ENCODE peak calls at places on chromosomes 13 and 19, in seven cellular contexts. A is NCI-H1930, I is NCI-H1436, Z is T-helper 2 cell, R is dorsolateral prefrontal cortex, E is uterus, H is ACHN. S is an unnamed sample.

GRCh38 chr19:48806518-48806817 is 4.4 kb downstream of the BCAT2 start:
- DNase-seq in A (peak), I (peak), Z (no peak), R (no peak), E (peak), H (no peak), S (no peak)

GRCh38 chr19:39645800-39646411 is 9.8 kb upstream of the LGALS16 start:
- DNase-seq in A (no peak), I (no peak), Z (no peak), R (no peak), E (no peak), H (peak), S (no peak)

GRCh38 chr19:15025237-15025636 is 24.0 kb upstream of the CASP14 start:
- DNase-seq in A (no peak), I (no peak), Z (no peak), R (no peak), E (no peak), H (peak), S (no peak)

GRCh38 chr19:535017-535835 is 3.7 kb downstream of the CDC34 start:
- DNase-seq in A (no peak), I (no peak), Z (no peak), R (no peak), E (no peak), H (no peak), S (no peak)

GRCh38 chr13:23921451-23921888 is 24.2 kb upstream of the C1QTNF9B start:
- DNase-seq in A (peak), I (peak), Z (no peak), R (no peak), E (no peak), H (peak), S (no peak)

GRCh38 chr19:12965017-12965811 is 4.2 kb upstream of the DAND5 start:
- DNase-seq in A (peak), I (peak), Z (peak), R (peak), E (peak), H (peak), S (peak)

GRCh38 chr13:23578411-23579071 is 8.3 kb downstream of the TNFRSF19 start:
- DNase-seq in A (peak), I (peak), Z (peak), R (peak), E (peak), H (peak), S (no peak)

GRCh38 chr19:38596057-38596981 is 21.4 kb downstream of the MAP4K1 start:
- DNase-seq in A (peak), I (no peak), Z (no peak), R (no peak), E (no peak), H (peak), S (peak)

GRCh38 chr19:46602392-46603194 is 1.5 kb downstream of the CALM3 start:
- DNase-seq in A (no peak), I (no peak), Z (no peak), R (no peak), E (peak), H (no peak), S (no peak)

GRCh38 chr19:39996218-39996810 is 546 bp upstream of the ZNF546 start:
- DNase-seq in A (peak), I (no peak), Z (no peak), R (no peak), E (no peak), H (peak), S (peak)

GRCh38 chr19:19191920-19192882 is at the start of the genes BORCS8 and RFXANK:
- DNase-seq in A (peak), I (peak), Z (peak), R (peak), E (peak), H (peak), S (peak)

GRCh38 chr13:112877496-112877895 is 91.5 kb upstream of the MCF2L start:
- DNase-seq in A (no peak), I (no peak), Z (no peak), R (no peak), E (no peak), H (no peak), S (no peak)

GRCh38 chr13:113947321-113948033 is 26.4 kb downstream of the C13orf46 start:
- DNase-seq in A (peak), I (no peak), Z (no peak), R (no peak), E (peak), H (no peak), S (peak)

GRCh38 chr13:81408647-81409046 is 1067.7 kb upstream of the SPRY2 start:
- DNase-seq in A (no peak), I (no peak), Z (no peak), R (no peak), E (no peak), H (no peak), S (no peak)

GRCh38 chr13:93146584-93147292 is 79.9 kb upstream of the GPC6 start:
- DNase-seq in A (no peak), I (no peak), Z (no peak), R (no peak), E (no peak), H (peak), S (no peak)

GRCh38 chr13:30255696-30256095 is 51.7 kb downstream of the KATNAL1 start:
- DNase-seq in A (no peak), I (no peak), Z (no peak), R (no peak), E (no peak), H (no peak), S (no peak)

GRCh38 chr13:83449666-83450395 is 432.4 kb downstream of the SLITRK1 start:
- DNase-seq in A (no peak), I (no peak), Z (no peak), R (no peak), E (no peak), H (no peak), S (no peak)

GRCh38 chr13:49183672-49184315 is 36.3 kb upstream of the MLNR start:
- DNase-seq in A (no peak), I (no peak), Z (no peak), R (no peak), E (no peak), H (no peak), S (no peak)

GRCh38 chr13:48400820-48401219 is 12.1 kb downstream of the LPAR6 start:
- DNase-seq in A (no peak), I (no peak), Z (no peak), R (no peak), E (no peak), H (no peak), S (no peak)

GRCh38 chr13:26219726-26220125 is 2.4 kb downstream of the RNF6 start:
- DNase-seq in A (no peak), I (no peak), Z (no peak), R (no peak), E (no peak), H (no peak), S (no peak)

GRCh38 chr19:57016076-57016475 is 103.7 kb upstream of the USP29 start:
- DNase-seq in A (no peak), I (no peak), Z (no peak), R (no peak), E (no peak), H (no peak), S (no peak)

GRCh38 chr13:30128591-30128990 is 178.8 kb downstream of the KATNAL1 start:
- DNase-seq in A (no peak), I (no peak), Z (no peak), R (no peak), E (no peak), H (no peak), S (no peak)

GRCh38 chr19:13007292-13008045 is 12.2 kb downstream of the NFIX start:
- DNase-seq in A (no peak), I (no peak), Z (no peak), R (no peak), E (peak), H (no peak), S (no peak)

GRCh38 chr19:55467236-55468053 is 2.9 kb upstream of the C19orf85 start:
- DNase-seq in A (peak), I (no peak), Z (peak), R (peak), E (peak), H (peak), S (no peak)

S was measured in anterior cingulate cortex.